ENCODE peak calls at places on chromosomes 6 and 20, in seven cellular contexts. One of them, this sample, is unnamed.

GRCh38 chr20:9409352-9409751 is 105.0 kb upstream of the LAMP5 start:
- DNase-seq in spleen: no peak
- DNase-seq in tibial nerve: no peak
- DNase-seq in A549: no peak
- DNase-seq in body of pancreas: no peak
- DNase-seq in AG04450: no peak
- DNase-seq in uterus: no peak
- DNase-seq in this sample: peak; percentile 40

GRCh38 chr6:56693988-56694387 is 51.3 kb upstream of the DST start:
- DNase-seq in spleen: no peak
- DNase-seq in tibial nerve: no peak
- DNase-seq in A549: no peak
- DNase-seq in body of pancreas: no peak
- DNase-seq in AG04450: no peak
- DNase-seq in uterus: no peak
- DNase-seq in this sample: no peak

GRCh38 chr6:130143709-130144108 is 79.0 kb downstream of the SAMD3 start:
- DNase-seq in spleen: no peak
- DNase-seq in tibial nerve: no peak
- DNase-seq in A549: no peak
- DNase-seq in body of pancreas: no peak
- DNase-seq in AG04450: no peak
- DNase-seq in uterus: no peak
- DNase-seq in this sample: peak; percentile 55

GRCh38 chr6:163180874-163181541 is 233.5 kb upstream of the QKI start:
- DNase-seq in spleen: no peak
- DNase-seq in tibial nerve: peak; percentile 74
- DNase-seq in A549: peak; percentile 51
- DNase-seq in body of pancreas: peak; percentile 77
- DNase-seq in AG04450: no peak
- DNase-seq in uterus: peak; percentile 32
- DNase-seq in this sample: peak; percentile 88

GRCh38 chr20:32516985-32517873 is 67.9 kb downstream of the NOL4L start:
- DNase-seq in spleen: no peak
- DNase-seq in tibial nerve: no peak
- DNase-seq in A549: no peak
- DNase-seq in body of pancreas: no peak
- DNase-seq in AG04450: no peak
- DNase-seq in uterus: no peak
- DNase-seq in this sample: no peak

GRCh38 chr6:2949121-2949520 is 22.2 kb downstream of the SERPINB6 start:
- DNase-seq in spleen: peak; percentile 41
- DNase-seq in tibial nerve: no peak
- DNase-seq in A549: no peak
- DNase-seq in body of pancreas: no peak
- DNase-seq in AG04450: no peak
- DNase-seq in uterus: no peak
- DNase-seq in this sample: no peak

GRCh38 chr6:25851961-25852360 is 20.1 kb upstream of the SLC17A1 start:
- DNase-seq in spleen: no peak
- DNase-seq in tibial nerve: no peak
- DNase-seq in A549: no peak
- DNase-seq in body of pancreas: no peak
- DNase-seq in AG04450: no peak
- DNase-seq in uterus: no peak
- DNase-seq in this sample: no peak

GRCh38 chr6:136486357-136486756 is 63.9 kb downstream of the MAP7 start:
- DNase-seq in spleen: no peak
- DNase-seq in tibial nerve: no peak
- DNase-seq in A549: no peak
- DNase-seq in body of pancreas: no peak
- DNase-seq in AG04450: no peak
- DNase-seq in uterus: no peak
- DNase-seq in this sample: no peak

GRCh38 chr6:170137176-170137891 is 153.5 kb downstream of the DLL1 start:
- DNase-seq in spleen: no peak
- DNase-seq in tibial nerve: no peak
- DNase-seq in A549: no peak
- DNase-seq in body of pancreas: peak; percentile 45
- DNase-seq in AG04450: no peak
- DNase-seq in uterus: peak; percentile 73
- DNase-seq in this sample: no peak

GRCh38 chr6:75493400-75494064 is at the start of gene FILIP1:
- DNase-seq in spleen: no peak
- DNase-seq in tibial nerve: no peak
- DNase-seq in A549: no peak
- DNase-seq in body of pancreas: peak; percentile 77
- DNase-seq in AG04450: peak; percentile 10
- DNase-seq in uterus: peak; percentile 86
- DNase-seq in this sample: peak; percentile 78

GRCh38 chr20:41330343-41330720 is 10.3 kb upstream of the LPIN3 start:
- DNase-seq in spleen: no peak
- DNase-seq in tibial nerve: no peak
- DNase-seq in A549: no peak
- DNase-seq in body of pancreas: no peak
- DNase-seq in AG04450: no peak
- DNase-seq in uterus: no peak
- DNase-seq in this sample: peak; percentile 73

GRCh38 chr6:156774872-156775405 is 2.2 kb upstream of the ARID1B start:
- DNase-seq in spleen: no peak
- DNase-seq in tibial nerve: no peak
- DNase-seq in A549: no peak
- DNase-seq in body of pancreas: no peak
- DNase-seq in AG04450: no peak
- DNase-seq in uterus: no peak
- DNase-seq in this sample: no peak
- H3K4me3 ChIP-seq in spleen: no peak overlapping the region
- H3K4me3 ChIP-seq in tibial nerve: peak overlapping the region; percentile 4
- H3K4me3 ChIP-seq in A549: no peak overlapping the region
- H3K4me3 ChIP-seq in body of pancreas: no peak overlapping the region
- H3K4me3 ChIP-seq in AG04450: no peak overlapping the region
- H3K4me3 ChIP-seq in uterus: no peak overlapping the region
- H3K4me3 ChIP-seq in this sample: no peak overlapping the region

DNA sequence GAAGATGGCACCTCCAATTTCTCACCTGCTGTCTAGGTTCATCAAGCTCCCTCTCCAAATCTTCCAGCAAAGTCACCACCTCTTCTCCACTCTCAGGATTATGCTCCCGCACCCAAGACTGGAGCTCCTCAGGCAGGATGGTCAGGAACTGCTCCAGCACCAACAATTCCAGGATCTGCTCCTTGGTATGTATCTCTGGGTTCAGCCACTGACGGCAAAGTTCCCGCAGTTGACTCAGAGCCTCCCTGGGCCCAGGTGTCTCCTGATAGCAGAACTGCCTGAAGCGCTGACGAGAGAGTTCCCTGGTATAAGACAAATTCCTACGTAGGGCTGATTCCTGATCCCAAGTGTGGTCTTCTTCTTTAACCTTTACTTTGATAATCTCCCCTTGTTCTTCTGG is 60.6 kb downstream of the GPX5 start:
- DNase-seq in spleen: no peak
- DNase-seq in tibial nerve: no peak
- DNase-seq in A549: no peak
- DNase-seq in body of pancreas: no peak
- DNase-seq in AG04450: no peak
- DNase-seq in uterus: no peak
- DNase-seq in this sample: no peak
- H3K4me3 ChIP-seq in spleen: no peak overlapping the region
- H3K4me3 ChIP-seq in tibial nerve: peak overlapping the region; percentile 49
- H3K4me3 ChIP-seq in A549: peak overlapping the region; percentile 67
- H3K4me3 ChIP-seq in body of pancreas: peak overlapping the region; percentile 40
- H3K4me3 ChIP-seq in AG04450: no peak overlapping the region
- H3K4me3 ChIP-seq in uterus: peak overlapping the region; percentile 52
- H3K4me3 ChIP-seq in this sample: no peak overlapping the region

GRCh38 chr6:5044866-5045265 is 40.3 kb upstream of the PPP1R3G start:
- DNase-seq in spleen: no peak
- DNase-seq in tibial nerve: no peak
- DNase-seq in A549: no peak
- DNase-seq in body of pancreas: no peak
- DNase-seq in AG04450: no peak
- DNase-seq in uterus: no peak
- DNase-seq in this sample: no peak

GRCh38 chr6:5041955-5042354 is 38.1 kb upstream of the RPP40 start:
- DNase-seq in spleen: no peak
- DNase-seq in tibial nerve: no peak
- DNase-seq in A549: no peak
- DNase-seq in body of pancreas: no peak
- DNase-seq in AG04450: no peak
- DNase-seq in uterus: no peak
- DNase-seq in this sample: no peak

GRCh38 chr6:5045417-5045816 is 39.7 kb upstream of the PPP1R3G start:
- DNase-seq in spleen: no peak
- DNase-seq in tibial nerve: no peak
- DNase-seq in A549: no peak
- DNase-seq in body of pancreas: no peak
- DNase-seq in AG04450: no peak
- DNase-seq in uterus: no peak
- DNase-seq in this sample: no peak

DNA sequence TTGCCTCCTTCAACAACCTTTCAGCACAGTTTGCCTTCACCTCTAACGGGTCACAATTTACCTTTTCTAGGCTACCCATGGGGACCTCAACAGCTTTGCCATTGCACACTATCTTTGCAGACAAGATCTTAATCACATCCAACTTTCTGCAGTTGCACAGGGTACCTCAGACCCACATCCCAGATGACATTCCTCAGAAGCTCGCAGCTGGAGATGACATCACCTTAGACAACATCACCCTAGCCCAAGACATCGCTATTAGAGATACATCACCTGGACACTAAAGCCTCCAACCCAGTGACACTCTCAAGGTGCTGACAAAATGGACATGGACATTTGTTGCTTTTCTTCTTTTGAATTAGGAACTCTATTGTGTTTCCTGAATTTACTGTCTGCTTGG is 38.6 kb upstream of the RPP40 start:
- DNase-seq in spleen: no peak
- DNase-seq in tibial nerve: no peak
- DNase-seq in A549: no peak
- DNase-seq in body of pancreas: no peak
- DNase-seq in AG04450: no peak
- DNase-seq in uterus: no peak
- DNase-seq in this sample: no peak
- H3K4me3 ChIP-seq in spleen: no peak overlapping the region
- H3K4me3 ChIP-seq in tibial nerve: no peak overlapping the region
- H3K4me3 ChIP-seq in A549: no peak overlapping the region
- H3K4me3 ChIP-seq in body of pancreas: no peak overlapping the region
- H3K4me3 ChIP-seq in AG04450: no peak overlapping the region
- H3K4me3 ChIP-seq in uterus: no peak overlapping the region
- H3K4me3 ChIP-seq in this sample: no peak overlapping the region

GRCh38 chr20:49281059-49281912 is 3.4 kb upstream of the ZNFX1 start:
- DNase-seq in spleen: no peak
- DNase-seq in tibial nerve: no peak
- DNase-seq in A549: no peak
- DNase-seq in body of pancreas: no peak
- DNase-seq in AG04450: no peak
- DNase-seq in uterus: no peak
- DNase-seq in this sample: peak; percentile 70
- H3K4me3 ChIP-seq in spleen: peak overlapping the region; percentile 78
- H3K4me3 ChIP-seq in tibial nerve: no peak overlapping the region
- H3K4me3 ChIP-seq in A549: peak overlapping the region; percentile 92
- H3K4me3 ChIP-seq in body of pancreas: no peak overlapping the region
- H3K4me3 ChIP-seq in AG04450: peak overlapping the region; percentile 99
- H3K4me3 ChIP-seq in uterus: no peak overlapping the region
- H3K4me3 ChIP-seq in this sample: peak overlapping the region; percentile 64

GRCh38 chr6:118319890-118320289 is 228.2 kb upstream of the PLN start:
- DNase-seq in spleen: no peak
- DNase-seq in tibial nerve: no peak
- DNase-seq in A549: no peak
- DNase-seq in body of pancreas: no peak
- DNase-seq in AG04450: no peak
- DNase-seq in uterus: no peak
- DNase-seq in this sample: no peak
- H3K4me3 ChIP-seq in spleen: no peak overlapping the region
- H3K4me3 ChIP-seq in tibial nerve: no peak overlapping the region
- H3K4me3 ChIP-seq in A549: no peak overlapping the region
- H3K4me3 ChIP-seq in body of pancreas: no peak overlapping the region
- H3K4me3 ChIP-seq in AG04450: no peak overlapping the region
- H3K4me3 ChIP-seq in uterus: no peak overlapping the region
- H3K4me3 ChIP-seq in this sample: no peak overlapping the region

GRCh38 chr6:16132909-16133308 is 4.0 kb downstream of the MYLIP start:
- DNase-seq in spleen: no peak
- DNase-seq in tibial nerve: no peak
- DNase-seq in A549: no peak
- DNase-seq in body of pancreas: no peak
- DNase-seq in AG04450: no peak
- DNase-seq in uterus: no peak
- DNase-seq in this sample: no peak
- H3K4me3 ChIP-seq in spleen: no peak overlapping the region
- H3K4me3 ChIP-seq in tibial nerve: no peak overlapping the region
- H3K4me3 ChIP-seq in A549: no peak overlapping the region
- H3K4me3 ChIP-seq in body of pancreas: no peak overlapping the region
- H3K4me3 ChIP-seq in AG04450: no peak overlapping the region
- H3K4me3 ChIP-seq in uterus: peak overlapping the region; percentile 7
- H3K4me3 ChIP-seq in this sample: no peak overlapping the region

GRCh38 chr20:8130840-8131526 is 1.1 kb upstream of the PLCB1 start:
- DNase-seq in spleen: no peak
- DNase-seq in tibial nerve: no peak
- DNase-seq in A549: no peak
- DNase-seq in body of pancreas: no peak
- DNase-seq in AG04450: no peak
- DNase-seq in uterus: no peak
- DNase-seq in this sample: no peak

GRCh38 chr20:8132632-8133587 is 844 bp downstream of the PLCB1 start:
- DNase-seq in spleen: peak; percentile 84
- DNase-seq in tibial nerve: peak; percentile 14
- DNase-seq in A549: no peak
- DNase-seq in body of pancreas: peak; percentile 66
- DNase-seq in AG04450: no peak
- DNase-seq in uterus: peak; percentile 36
- DNase-seq in this sample: peak; percentile 22

GRCh38 chr20:8133816-8134451 is 1.9 kb downstream of the PLCB1 start:
- DNase-seq in spleen: no peak
- DNase-seq in tibial nerve: no peak
- DNase-seq in A549: no peak
- DNase-seq in body of pancreas: peak; percentile 14
- DNase-seq in AG04450: no peak
- DNase-seq in uterus: no peak
- DNase-seq in this sample: no peak

GRCh38 chr20:8131598-8132014 is 460 bp upstream of the PLCB1 start:
- DNase-seq in spleen: no peak
- DNase-seq in tibial nerve: peak; percentile 15
- DNase-seq in A549: no peak
- DNase-seq in body of pancreas: no peak
- DNase-seq in AG04450: no peak
- DNase-seq in uterus: no peak
- DNase-seq in this sample: peak; percentile 62

DNA sequence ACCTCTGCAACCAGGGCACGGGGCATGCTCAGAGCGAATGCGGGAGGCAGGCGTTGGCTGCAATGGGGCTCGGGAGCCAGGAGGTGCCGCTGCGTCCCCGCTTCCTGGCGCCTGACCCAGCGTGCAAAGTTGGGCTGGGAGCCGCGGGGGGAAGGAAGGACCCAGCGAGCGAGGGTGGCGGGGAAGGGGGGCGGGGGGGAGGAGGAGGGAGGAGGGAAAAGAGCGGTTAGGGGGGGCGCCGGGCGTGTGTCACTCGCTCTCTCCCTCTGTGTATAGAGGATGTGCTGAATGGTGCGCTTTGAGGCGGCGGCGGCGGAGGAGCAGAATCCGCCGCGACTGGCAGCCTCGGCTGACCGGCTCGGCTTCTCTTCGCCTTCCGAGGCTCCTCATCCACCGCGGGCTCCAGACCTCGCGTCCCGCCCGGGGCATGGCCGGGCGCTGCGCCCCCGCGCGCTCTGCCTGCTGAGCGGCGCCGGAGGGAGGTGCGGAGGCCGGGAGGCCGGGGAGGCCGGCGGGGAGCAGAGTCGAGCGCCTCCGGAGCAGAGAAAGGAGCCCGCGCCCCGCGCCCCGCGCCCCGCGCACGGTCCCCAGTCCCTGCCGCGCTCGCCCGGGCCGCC is at the start of gene PLCB1:
- DNase-seq in spleen: peak; percentile 95
- DNase-seq in tibial nerve: peak; percentile 61
- DNase-seq in A549: peak; percentile 82
- DNase-seq in body of pancreas: peak; percentile 88
- DNase-seq in AG04450: peak; percentile 66
- DNase-seq in uterus: peak; percentile 80
- DNase-seq in this sample: peak; percentile 89
- H3K4me3 ChIP-seq in spleen: peak within 1 kb of the TSS; percentile 65
- H3K4me3 ChIP-seq in tibial nerve: peak within 1 kb of the TSS; percentile 69
- H3K4me3 ChIP-seq in A549: peak within 1 kb of the TSS; percentile 60
- H3K4me3 ChIP-seq in body of pancreas: peak within 1 kb of the TSS; percentile 73
- H3K4me3 ChIP-seq in AG04450: peak within 1 kb of the TSS; percentile 75
- H3K4me3 ChIP-seq in uterus: peak within 1 kb of the TSS; percentile 74
- H3K4me3 ChIP-seq in this sample: peak within 1 kb of the TSS; percentile 66

This sample was measured in choroid plexus epithelial cell.